ENCODE peak calls at places on chromosomes 2 and 18, in eight cellular contexts. One of them, this sample, is unnamed.

GRCh38 chr2:74778381-74779371 is 55.3 kb upstream of the HK2 start:
- DNase-seq in pancreas: no peak
- DNase-seq in left lobe of liver: no peak
- DNase-seq in activated T-cell treated with anti-CD3 and anti-CD28 coated beads, Interleukin-2, amount 50 U/mL, for 1 hour: no peak
- DNase-seq in right lobe of liver: no peak
- DNase-seq in H54: no peak
- DNase-seq in HTR-8/SVneo: no peak
- DNase-seq in upper lobe of right lung: no peak
- DNase-seq in this sample: no peak

GRCh38 chr2:24577481-24577880 is 86.4 kb downstream of the NCOA1 start:
- DNase-seq in pancreas: no peak
- DNase-seq in left lobe of liver: no peak
- DNase-seq in activated T-cell treated with anti-CD3 and anti-CD28 coated beads, Interleukin-2, amount 50 U/mL, for 1 hour: no peak
- DNase-seq in right lobe of liver: no peak
- DNase-seq in H54: no peak
- DNase-seq in HTR-8/SVneo: no peak
- DNase-seq in upper lobe of right lung: no peak
- DNase-seq in this sample: no peak

GRCh38 chr2:122635649-122636496 is 880.4 kb downstream of the TSN start:
- DNase-seq in pancreas: no peak
- DNase-seq in left lobe of liver: no peak
- DNase-seq in activated T-cell treated with anti-CD3 and anti-CD28 coated beads, Interleukin-2, amount 50 U/mL, for 1 hour: no peak
- DNase-seq in right lobe of liver: no peak
- DNase-seq in H54: no peak
- DNase-seq in HTR-8/SVneo: no peak
- DNase-seq in upper lobe of right lung: no peak
- DNase-seq in this sample: no peak

GRCh38 chr18:64966667-64967066 is 784.1 kb upstream of the CDH7 start:
- DNase-seq in pancreas: no peak
- DNase-seq in left lobe of liver: no peak
- DNase-seq in activated T-cell treated with anti-CD3 and anti-CD28 coated beads, Interleukin-2, amount 50 U/mL, for 1 hour: no peak
- DNase-seq in right lobe of liver: no peak
- DNase-seq in H54: no peak
- DNase-seq in HTR-8/SVneo: no peak
- DNase-seq in upper lobe of right lung: no peak
- DNase-seq in this sample: no peak

GRCh38 chr2:37615808-37616673 is 55.4 kb downstream of the CDC42EP3 start:
- DNase-seq in pancreas: no peak
- DNase-seq in left lobe of liver: no peak
- DNase-seq in activated T-cell treated with anti-CD3 and anti-CD28 coated beads, Interleukin-2, amount 50 U/mL, for 1 hour: peak; percentile 64
- DNase-seq in right lobe of liver: peak; percentile 34
- DNase-seq in H54: no peak
- DNase-seq in HTR-8/SVneo: no peak
- DNase-seq in upper lobe of right lung: peak; percentile 70
- DNase-seq in this sample: no peak

GRCh38 chr18:29712785-29713184 is 1329.8 kb downstream of the DSC3 start:
- DNase-seq in pancreas: no peak
- DNase-seq in left lobe of liver: no peak
- DNase-seq in activated T-cell treated with anti-CD3 and anti-CD28 coated beads, Interleukin-2, amount 50 U/mL, for 1 hour: no peak
- DNase-seq in right lobe of liver: no peak
- DNase-seq in H54: no peak
- DNase-seq in HTR-8/SVneo: no peak
- DNase-seq in upper lobe of right lung: no peak
- DNase-seq in this sample: no peak

GRCh38 chr2:65064728-65065552 is 8.7 kb downstream of the CEP68 start:
- DNase-seq in pancreas: peak; percentile 57
- DNase-seq in left lobe of liver: no peak
- DNase-seq in activated T-cell treated with anti-CD3 and anti-CD28 coated beads, Interleukin-2, amount 50 U/mL, for 1 hour: no peak
- DNase-seq in right lobe of liver: peak; percentile 66
- DNase-seq in H54: peak; percentile 49
- DNase-seq in HTR-8/SVneo: no peak
- DNase-seq in upper lobe of right lung: peak; percentile 77
- DNase-seq in this sample: no peak

GRCh38 chr2:18446715-18447114 is 113.7 kb downstream of the RDH14 start:
- DNase-seq in pancreas: no peak
- DNase-seq in left lobe of liver: no peak
- DNase-seq in activated T-cell treated with anti-CD3 and anti-CD28 coated beads, Interleukin-2, amount 50 U/mL, for 1 hour: no peak
- DNase-seq in right lobe of liver: no peak
- DNase-seq in H54: no peak
- DNase-seq in HTR-8/SVneo: no peak
- DNase-seq in upper lobe of right lung: no peak
- DNase-seq in this sample: no peak

GRCh38 chr2:190409616-190410015 is 1.5 kb downstream of the MFSD6 start:
- DNase-seq in pancreas: no peak
- DNase-seq in left lobe of liver: no peak
- DNase-seq in activated T-cell treated with anti-CD3 and anti-CD28 coated beads, Interleukin-2, amount 50 U/mL, for 1 hour: no peak
- DNase-seq in right lobe of liver: no peak
- DNase-seq in H54: no peak
- DNase-seq in HTR-8/SVneo: no peak
- DNase-seq in upper lobe of right lung: no peak
- DNase-seq in this sample: no peak

GRCh38 chr2:224389317-224389716 is 12.6 kb downstream of the FAM124B start:
- DNase-seq in pancreas: no peak
- DNase-seq in left lobe of liver: no peak
- DNase-seq in activated T-cell treated with anti-CD3 and anti-CD28 coated beads, Interleukin-2, amount 50 U/mL, for 1 hour: no peak
- DNase-seq in right lobe of liver: no peak
- DNase-seq in H54: no peak
- DNase-seq in HTR-8/SVneo: no peak
- DNase-seq in upper lobe of right lung: no peak
- DNase-seq in this sample: no peak

GRCh38 chr2:69915050-69915945 is at the start of gene MXD1:
- DNase-seq in pancreas: no peak
- DNase-seq in left lobe of liver: peak; percentile 59
- DNase-seq in activated T-cell treated with anti-CD3 and anti-CD28 coated beads, Interleukin-2, amount 50 U/mL, for 1 hour: peak; percentile 30
- DNase-seq in right lobe of liver: peak; percentile 51
- DNase-seq in H54: no peak
- DNase-seq in HTR-8/SVneo: no peak
- DNase-seq in upper lobe of right lung: no peak
- DNase-seq in this sample: no peak

GRCh38 chr18:44036500-44036899 is 644.2 kb upstream of the SETBP1 start:
- DNase-seq in pancreas: peak; percentile 29
- DNase-seq in left lobe of liver: no peak
- DNase-seq in activated T-cell treated with anti-CD3 and anti-CD28 coated beads, Interleukin-2, amount 50 U/mL, for 1 hour: no peak
- DNase-seq in right lobe of liver: no peak
- DNase-seq in H54: no peak
- DNase-seq in HTR-8/SVneo: no peak
- DNase-seq in upper lobe of right lung: no peak
- DNase-seq in this sample: no peak

GRCh38 chr2:121003391-121003790 is 267.7 kb downstream of the GLI2 start:
- DNase-seq in pancreas: no peak
- DNase-seq in left lobe of liver: no peak
- DNase-seq in activated T-cell treated with anti-CD3 and anti-CD28 coated beads, Interleukin-2, amount 50 U/mL, for 1 hour: no peak
- DNase-seq in right lobe of liver: no peak
- DNase-seq in H54: no peak
- DNase-seq in HTR-8/SVneo: no peak
- DNase-seq in upper lobe of right lung: no peak
- DNase-seq in this sample: no peak

GRCh38 chr2:188189356-188189755 is 102.3 kb upstream of the GULP1 start:
- DNase-seq in pancreas: no peak
- DNase-seq in left lobe of liver: no peak
- DNase-seq in activated T-cell treated with anti-CD3 and anti-CD28 coated beads, Interleukin-2, amount 50 U/mL, for 1 hour: no peak
- DNase-seq in right lobe of liver: no peak
- DNase-seq in H54: no peak
- DNase-seq in HTR-8/SVneo: no peak
- DNase-seq in upper lobe of right lung: no peak
- DNase-seq in this sample: no peak

GRCh38 chr2:127054604-127054930 is 52.4 kb downstream of the BIN1 start:
- DNase-seq in pancreas: no peak
- DNase-seq in left lobe of liver: no peak
- DNase-seq in activated T-cell treated with anti-CD3 and anti-CD28 coated beads, Interleukin-2, amount 50 U/mL, for 1 hour: no peak
- DNase-seq in right lobe of liver: peak; percentile 17
- DNase-seq in H54: no peak
- DNase-seq in HTR-8/SVneo: no peak
- DNase-seq in upper lobe of right lung: no peak
- DNase-seq in this sample: no peak

GRCh38 chr18:38077219-38077618 is 511.6 kb upstream of the CELF4 start:
- DNase-seq in pancreas: no peak
- DNase-seq in left lobe of liver: no peak
- DNase-seq in activated T-cell treated with anti-CD3 and anti-CD28 coated beads, Interleukin-2, amount 50 U/mL, for 1 hour: no peak
- DNase-seq in right lobe of liver: no peak
- DNase-seq in H54: no peak
- DNase-seq in HTR-8/SVneo: no peak
- DNase-seq in upper lobe of right lung: no peak
- DNase-seq in this sample: no peak

GRCh38 chr18:48874233-48874632 is 76.5 kb downstream of the SMAD7 start:
- DNase-seq in pancreas: no peak
- DNase-seq in left lobe of liver: no peak
- DNase-seq in activated T-cell treated with anti-CD3 and anti-CD28 coated beads, Interleukin-2, amount 50 U/mL, for 1 hour: no peak
- DNase-seq in right lobe of liver: no peak
- DNase-seq in H54: no peak
- DNase-seq in HTR-8/SVneo: no peak
- DNase-seq in upper lobe of right lung: no peak
- DNase-seq in this sample: no peak

GRCh38 chr2:128313076-128313836 is 5.4 kb downstream of the HS6ST1 start:
- DNase-seq in pancreas: peak; percentile 21
- DNase-seq in left lobe of liver: peak; percentile 36
- DNase-seq in activated T-cell treated with anti-CD3 and anti-CD28 coated beads, Interleukin-2, amount 50 U/mL, for 1 hour: peak; percentile 12
- DNase-seq in right lobe of liver: peak; percentile 18
- DNase-seq in H54: no peak
- DNase-seq in HTR-8/SVneo: peak; percentile 45
- DNase-seq in upper lobe of right lung: no peak
- DNase-seq in this sample: no peak